ENCODE peak calls at places on chromosomes 11 and 22, in six cellular contexts. H is COR-L47, Z is GM12865, G is HEK293T, U is lower lobe of right lung, A is A172. K is an unnamed sample.

GRCh38 chr11:130070829-130071205 is 1.1 kb downstream of the APLP2 start:
- DNase-seq in H (no peak), Z (no peak), A (no peak), U (peak), G (no peak), K (no peak)

GRCh38 chr22:43533131-43533530 is 121.3 kb downstream of the MPPED1 start:
- DNase-seq in U (no peak), A (no peak), G (no peak), H (no peak), Z (no peak), K (no peak)

GRCh38 chr11:126334665-126335462 is 20.6 kb upstream of the ST3GAL4 start:
- DNase-seq in Z (no peak), H (no peak), U (no peak), A (peak), G (no peak), K (no peak)

GRCh38 chr11:102831128-102831708 is 12.2 kb downstream of the MMP3 start:
- DNase-seq in A (no peak), H (no peak), U (peak), Z (peak), G (no peak), K (peak)

GRCh38 chr22:45859231-45860161 is 117.5 kb downstream of the WNT7B start:
- DNase-seq in A (no peak), Z (no peak), H (no peak), U (no peak), G (no peak), K (no peak)

GRCh38 chr22:30327864-30328345 is 1.2 kb upstream of the TBC1D10A start:
- DNase-seq in Z (no peak), U (no peak), G (peak), H (no peak), A (no peak), K (no peak)

GRCh38 chr11:11208994-11209393 is 144.1 kb downstream of the CSNK2A3 start:
- DNase-seq in Z (no peak), A (no peak), H (no peak), G (no peak), U (no peak), K (no peak)

GRCh38 chr22:50031189-50032091 is 18.9 kb upstream of the IL17REL start:
- DNase-seq in G (no peak), H (no peak), A (no peak), U (no peak), Z (no peak), K (no peak)

GRCh38 chr22:37059876-37060449 is 8.4 kb downstream of the KCTD17 start:
- DNase-seq in U (no peak), A (no peak), H (no peak), G (no peak), Z (no peak), K (no peak)

GRCh38 chr11:128342511-128343133 is 244.7 kb downstream of the ETS1 start:
- DNase-seq in G (no peak), U (peak), H (peak), Z (peak), A (peak), K (peak)

GRCh38 chr11:33667819-33668467 is 32.7 kb downstream of the C11orf91 start:
- DNase-seq in Z (no peak), H (no peak), A (no peak), G (no peak), U (no peak), K (no peak)

GRCh38 chr22:21569459-21570161 is 2.1 kb downstream of the UBE2L3 start:
- DNase-seq in Z (peak), A (no peak), H (no peak), U (no peak), G (no peak), K (no peak)

GRCh38 chr22:49197986-49198704 is 629.5 kb downstream of the BRD1 start:
- DNase-seq in A (no peak), G (no peak), Z (no peak), H (no peak), U (no peak), K (no peak)

GRCh38 chr11:108223449-108224149 is 732 bp downstream of the ATM start:
- DNase-seq in H (no peak), Z (peak), A (peak), U (no peak), G (no peak), K (peak)

GRCh38 chr11:82927264-82927880 is 25.8 kb downstream of the DDIAS start:
- DNase-seq in G (peak), H (peak), U (no peak), Z (peak), A (peak), K (no peak)

GRCh38 chr11:79082280-79082679 is 358.6 kb downstream of the TENM4 start:
- DNase-seq in H (no peak), G (no peak), U (no peak), A (no peak), Z (no peak), K (no peak)

GRCh38 chr22:36611241-36611976 is 82.4 kb upstream of the EIF3D start:
- DNase-seq in G (no peak), A (no peak), U (no peak), Z (no peak), H (no peak), K (no peak)

GRCh38 chr11:27693398-27693797 is 6.9 kb downstream of the BDNF start:
- DNase-seq in H (no peak), Z (no peak), G (no peak), A (no peak), U (no peak), K (no peak)

GRCh38 chr22:30861131-30861530 is 107.4 kb downstream of the MORC2 start:
- DNase-seq in U (no peak), Z (no peak), H (no peak), A (no peak), G (peak), K (no peak)

GRCh38 chr11:18749681-18750319 is 23.8 kb upstream of the IGSF22 start:
- DNase-seq in H (no peak), G (no peak), A (peak), U (no peak), Z (no peak), K (no peak)

GRCh38 chr22:26610072-26610958 is 7.5 kb downstream of the CRYBB1 start:
- DNase-seq in U (no peak), G (no peak), Z (peak), A (peak), H (no peak), K (peak)

GRCh38 chr11:105027671-105028070 is 4.7 kb upstream of the CASP5 start:
- DNase-seq in Z (no peak), G (no peak), H (no peak), U (no peak), A (no peak), K (no peak)

GRCh38 chr11:2413735-2414579 is 13.4 kb downstream of the TSSC4 start:
- DNase-seq in G (no peak), Z (no peak), A (no peak), H (peak), U (no peak), K (no peak)

GRCh38 chr11:6229911-6230310 is 4.5 kb downstream of the FHIP1B start:
- DNase-seq in U (no peak), H (no peak), Z (peak), A (no peak), G (no peak), K (no peak)

GRCh38 chr22:36588285-36588684 is 59.3 kb upstream of the EIF3D start:
- DNase-seq in U (no peak), H (no peak), A (no peak), G (no peak), Z (no peak), K (no peak)

GRCh38 chr11:122253541-122254317 is 137.7 kb upstream of the BLID start:
- DNase-seq in U (no peak), Z (no peak), A (no peak), G (no peak), H (no peak), K (no peak)

GRCh38 chr22:26642465-26643367 is 14.7 kb upstream of the MIAT start:
- DNase-seq in H (peak), A (no peak), Z (peak), U (peak), G (no peak), K (peak)

GRCh38 chr11:72673943-72674828 is at the start of gene PDE2A:
- DNase-seq in A (no peak), G (no peak), H (no peak), Z (no peak), U (no peak), K (no peak)

GRCh38 chr22:44523981-44524759 is 26.1 kb upstream of the RTL6 start:
- DNase-seq in H (no peak), A (peak), G (no peak), U (no peak), Z (no peak), K (no peak)

GRCh38 chr11:13772223-13773046 is 104.0 kb downstream of the FAR1 start:
- DNase-seq in Z (peak), A (peak), U (no peak), G (peak), H (peak), K (peak)